ENCODE peak calls at places on chromosomes 1 and 21, in nine cellular contexts. J is HepG2, U is tibial nerve, V is SK-N-SH, M is stomach, F is K562, Y is ovary, Z is suprapubic skin, E is transverse colon. X is an unnamed sample.

GRCh38 chr1:35557118-35557610 is at the start of gene KIAA0319L:
- DNase-seq in J (peak; percentile 60), U (no peak), V (peak; percentile 94), M (peak; percentile 88), F (peak; percentile 95), Y (peak; percentile 88), Z (peak; percentile 83), E (peak; percentile 90), X (peak; percentile 94)

GRCh38 chr21:25717491-25718139 is 17.1 kb downstream of the ATP5PF start:
- DNase-seq in J (no peak), U (no peak), V (no peak), M (no peak), F (peak; percentile 77), Y (no peak), Z (no peak), E (no peak), X (no peak)

GRCh38 chr1:222709700-222710153 is 2.6 kb downstream of the AIDA start:
- DNase-seq in J (no peak), U (no peak), V (peak; percentile 28), M (no peak), F (peak; percentile 83), Y (no peak), Z (no peak), E (no peak), X (no peak)

GRCh38 chr1:1614954-1615255 is 395 bp upstream of the MIB2 start:
- DNase-seq in J (no peak), U (no peak), V (no peak), M (no peak), F (no peak), Y (no peak), Z (no peak), E (no peak), X (no peak)

GRCh38 chr21:36384885-36385232 is 333 bp upstream of the CHAF1B start:
- DNase-seq in J (no peak), U (no peak), V (no peak), M (no peak), F (no peak), Y (no peak), Z (no peak), E (no peak), X (no peak)

GRCh38 chr1:162159515-162159914 is 90.0 kb downstream of the NOS1AP start:
- DNase-seq in J (peak; percentile 54), U (no peak), V (no peak), M (peak; percentile 74), F (no peak), Y (no peak), Z (no peak), E (peak; percentile 70), X (no peak)

GRCh38 chr1:214990619-214991018 is 91.9 kb upstream of the KCNK2 start:
- DNase-seq in J (no peak), U (no peak), V (no peak), M (no peak), F (no peak), Y (no peak), Z (no peak), E (no peak), X (no peak)

GRCh38 chr1:170241266-170241851 is 95.6 kb downstream of the NTMT2 start:
- DNase-seq in J (no peak), U (no peak), V (no peak), M (no peak), F (no peak), Y (no peak), Z (no peak), E (no peak), X (no peak)

GRCh38 chr1:219304227-219305226 is 130.8 kb downstream of the LYPLAL1 start:
- DNase-seq in J (no peak), U (no peak), V (peak; percentile 10), M (no peak), F (no peak), Y (no peak), Z (no peak), E (no peak), X (no peak)

GRCh38 chr1:234776256-234776874 is 166.4 kb upstream of the IRF2BP2 start:
- DNase-seq in J (no peak), U (no peak), V (no peak), M (peak; percentile 29), F (no peak), Y (no peak), Z (peak; percentile 84), E (no peak), X (no peak)

GRCh38 chr1:22780696-22781095 is 70.1 kb downstream of the EPHB2 start:
- DNase-seq in J (no peak), U (no peak), V (peak; percentile 86), M (no peak), F (peak; percentile 82), Y (no peak), Z (no peak), E (peak; percentile 20), X (no peak)

GRCh38 chr1:172867216-172867828 is 183.4 kb downstream of the TNFSF18 start:
- DNase-seq in J (no peak), U (no peak), V (no peak), M (no peak), F (no peak), Y (no peak), Z (no peak), E (no peak), X (no peak)

GRCh38 chr1:65688848-65689247 is 103.8 kb upstream of the PDE4B start:
- DNase-seq in J (peak; percentile 3), U (no peak), V (no peak), M (no peak), F (peak; percentile 24), Y (no peak), Z (no peak), E (no peak), X (no peak)

GRCh38 chr1:115436596-115436995 is 98.5 kb upstream of the NGF start:
- DNase-seq in J (no peak), U (no peak), V (no peak), M (no peak), F (no peak), Y (no peak), Z (no peak), E (no peak), X (no peak)

GRCh38 chr1:65425697-65426096 is 5.2 kb downstream of the LEPR start:
- DNase-seq in J (peak; percentile 82), U (no peak), V (no peak), M (no peak), F (no peak), Y (no peak), Z (no peak), E (no peak), X (no peak)

GRCh38 chr1:234408757-234409156 is 35.5 kb downstream of the COA6 start:
- DNase-seq in J (no peak), U (no peak), V (no peak), M (no peak), F (no peak), Y (no peak), Z (no peak), E (no peak), X (no peak)

GRCh38 chr1:10283318-10283984 is 73.1 kb downstream of the KIF1B start:
- DNase-seq in J (no peak), U (no peak), V (no peak), M (no peak), F (peak; percentile 45), Y (no peak), Z (no peak), E (no peak), X (no peak)
- H3K36me3 ChIP-seq in J (peaks cover 10% of the 10 kb centered on the region), U (no peaks in the 10 kb centered on the region), V (peaks cover 19% of the 10 kb centered on the region), M (peaks cover 72% of the 10 kb centered on the region), F (peaks cover 14% of the 10 kb centered on the region), Y (no peaks in the 10 kb centered on the region), Z (peaks cover 61% of the 10 kb centered on the region), E (peaks cover 11% of the 10 kb centered on the region), X (peaks cover 6% of the 10 kb centered on the region)

DNA sequence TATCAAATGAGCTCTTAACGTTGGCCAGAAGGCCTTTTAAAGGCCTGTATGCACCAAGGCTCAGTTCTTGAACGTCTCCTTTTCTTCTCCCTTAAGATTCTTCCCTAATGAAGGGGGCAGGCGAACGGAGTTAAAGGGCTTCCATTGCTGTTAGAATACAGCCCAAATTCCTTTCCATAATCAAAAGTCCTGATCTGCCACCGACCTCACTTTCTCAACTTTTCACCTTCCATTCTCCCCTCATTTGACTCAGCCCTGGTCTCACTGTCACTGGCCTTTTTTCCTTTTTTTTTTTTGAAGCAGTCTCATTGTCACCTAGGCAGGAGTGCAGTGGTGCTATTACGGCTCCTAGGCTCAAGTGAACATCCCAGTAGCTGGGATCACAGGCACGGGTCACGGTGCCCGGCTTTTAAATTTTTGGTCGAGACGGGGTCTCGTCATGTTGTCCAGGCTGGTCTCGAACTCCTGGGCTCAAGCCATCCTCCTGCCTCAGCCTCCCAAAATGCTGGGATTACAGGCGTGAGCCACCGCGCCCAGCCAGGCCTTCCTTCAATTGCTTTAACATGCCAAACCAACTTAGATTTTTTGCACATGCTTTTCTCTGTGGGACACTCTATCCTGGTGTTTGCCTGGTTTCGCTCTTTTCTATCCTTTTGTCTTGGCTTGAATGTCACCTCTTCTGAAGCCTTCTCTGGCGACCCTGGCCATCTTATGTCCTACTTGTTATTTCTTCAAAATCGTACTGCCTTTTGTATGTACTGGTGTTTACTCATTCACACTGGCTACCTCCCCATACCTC is 612 bp upstream of the CMPK1 start:
- DNase-seq in J (no peak), U (no peak), V (no peak), M (no peak), F (peak; percentile 14), Y (peak; percentile 31), Z (no peak), E (no peak), X (no peak)
- TF ChIP-seq EP300 in J (no peak), U (no peak), V (no peak), M (no peak), F (no peak), Y (no peak), Z (no peak), E (no peak), X (no peak)

GRCh38 chr1:30045304-30046090 is 677.9 kb downstream of the MATN1 start:
- DNase-seq in J (no peak), U (no peak), V (no peak), M (no peak), F (no peak), Y (no peak), Z (peak; percentile 44), E (no peak), X (no peak)

GRCh38 chr1:30044745-30045144 is 678.6 kb downstream of the MATN1 start:
- DNase-seq in J (no peak), U (no peak), V (no peak), M (no peak), F (no peak), Y (no peak), Z (peak; percentile 60), E (no peak), X (no peak)

GRCh38 chr1:30042438-30043147 is 680.8 kb downstream of the MATN1 start:
- DNase-seq in J (no peak), U (no peak), V (no peak), M (no peak), F (no peak), Y (no peak), Z (peak; percentile 52), E (no peak), X (no peak)

GRCh38 chr1:30043256-30043655 is 680.1 kb downstream of the MATN1 start:
- DNase-seq in J (no peak), U (no peak), V (no peak), M (no peak), F (no peak), Y (no peak), Z (peak; percentile 43), E (no peak), X (no peak)

GRCh38 chr1:30043731-30044408 is 679.5 kb downstream of the MATN1 start:
- DNase-seq in J (no peak), U (no peak), V (no peak), M (no peak), F (no peak), Y (no peak), Z (peak; percentile 48), E (no peak), X (no peak)
- H3K27ac ChIP-seq in J (no peak overlapping the region), U (no peak overlapping the region), V (no peak overlapping the region), M (no peak overlapping the region), F (no peak overlapping the region), Y (no peak overlapping the region), Z (no peak overlapping the region), E (no peak overlapping the region), X (no peak overlapping the region)

GRCh38 chr1:24513691-24514090 is 11.1 kb downstream of the RCAN3 start:
- DNase-seq in J (no peak), U (no peak), V (no peak), M (no peak), F (no peak), Y (no peak), Z (no peak), E (no peak), X (no peak)
- H3K36me3 ChIP-seq in J (no peaks in the 10 kb centered on the region), U (no peaks in the 10 kb centered on the region), V (no peaks in the 10 kb centered on the region), M (peaks cover 7% of the 10 kb centered on the region), F (no peaks in the 10 kb centered on the region), Y (no peaks in the 10 kb centered on the region), Z (no peaks in the 10 kb centered on the region), E (no peaks in the 10 kb centered on the region), X (no peaks in the 10 kb centered on the region)

X was measured in upper lobe of left lung.